ENCODE peak calls at places on chromosomes 5 and 9, in six cellular contexts. I is breast epithelium, J is mucosa of descending colon, N is uterus, Y is heart right ventricle, S is adrenal gland. B is an unnamed sample. For H3K4me1 and H3K36me3, the result is how much of the 10 kb centered on the place peaks cover.

GRCh38 chr9:103816146-103816545 is 278.0 kb upstream of the SMC2 start:
- DNase-seq in Y (no peak), N (no peak), J (no peak), I (no peak), S (no peak), B (no peak)

GRCh38 chr5:88873447-88873846 is 9.5 kb downstream of the MEF2C start:
- DNase-seq in I (no peak), J (no peak), N (no peak), Y (no peak), S (no peak), B (no peak)

GRCh38 chr5:392431-392988 is 50.5 kb upstream of the EXOC3 start:
- DNase-seq in S (no peak), Y (no peak), N (no peak), J (peak), I (peak), B (no peak)

GRCh38 chr5:142014911-142015584 is 2.2 kb upstream of the GNPDA1 start:
- DNase-seq in I (no peak), S (peak), N (no peak), Y (peak), J (no peak), B (no peak)

GRCh38 chr9:133914483-133915342 is 77.4 kb downstream of the VAV2 start:
- DNase-seq in S (no peak), J (no peak), Y (peak), I (no peak), N (no peak), B (no peak)

GRCh38 chr5:149358294-149358651 is 427 bp downstream of the PCYOX1L start:
- DNase-seq in N (peak), S (peak), Y (peak), J (peak), I (no peak), B (peak)

GRCh38 chr9:84137968-84138367 is 157.4 kb downstream of the RMI1 start:
- DNase-seq in S (no peak), Y (no peak), I (no peak), N (no peak), J (no peak), B (no peak)

GRCh38 chr9:136145580-136145979 is 26.9 kb upstream of the TMEM250 start:
- DNase-seq in S (no peak), I (no peak), N (no peak), Y (no peak), J (peak), B (no peak)

GRCh38 chr9:114240647-114241558 is 82.0 kb upstream of the ORM1 start:
- DNase-seq in N (no peak), S (no peak), Y (no peak), J (no peak), I (no peak), B (no peak)

GRCh38 chr5:44085083-44085482 is 304.1 kb downstream of the FGF10 start:
- DNase-seq in N (no peak), S (no peak), I (no peak), J (no peak), Y (no peak), B (no peak)

GRCh38 chr9:14197459-14197858 is 116.5 kb downstream of the NFIB start:
- DNase-seq in J (no peak), S (no peak), I (no peak), Y (no peak), N (no peak), B (no peak)

GRCh38 chr5:98902733-98903132 is 26.1 kb downstream of the CHD1 start:
- DNase-seq in N (no peak), J (no peak), I (no peak), S (no peak), Y (no peak), B (no peak)

GRCh38 chr9:18605763-18606162 is 131.8 kb downstream of the ADAMTSL1 start:
- DNase-seq in J (no peak), Y (peak), S (peak), N (peak), I (no peak), B (peak)

GRCh38 chr9:31355159-31355882 is 1029.1 kb upstream of the ACO1 start:
- DNase-seq in I (no peak), N (no peak), S (no peak), J (no peak), Y (no peak), B (no peak)

GRCh38 chr9:121350993-121351561 is 19.0 kb downstream of the STOM start:
- DNase-seq in I (peak), Y (peak), S (peak), J (no peak), N (peak), B (peak)

GRCh38 chr5:6736106-6736505 is 22.9 kb downstream of the TENT4A start:
- DNase-seq in J (no peak), S (no peak), I (no peak), N (no peak), Y (no peak), B (no peak)

GRCh38 chr9:132042324-132042723 is 37.3 kb downstream of the MED27 start:
- DNase-seq in I (no peak), N (no peak), Y (no peak), S (peak), J (no peak), B (no peak)

GRCh38 chr9:118929317-118929716 is 439.9 kb downstream of the BRINP1 start:
- DNase-seq in N (no peak), J (no peak), Y (no peak), I (no peak), S (no peak), B (no peak)

GRCh38 chr9:88270398-88270797 is 117.8 kb upstream of the SPIN1 start:
- DNase-seq in N (no peak), I (no peak), S (no peak), Y (no peak), J (no peak), B (no peak)

GRCh38 chr5:60510049-60510448 is 189.9 kb downstream of the DEPDC1B start:
- DNase-seq in Y (no peak), N (no peak), I (no peak), J (no peak), S (no peak), B (no peak)

GRCh38 chr9:89078860-89079259 is 87.6 kb downstream of the S1PR3 start:
- DNase-seq in S (peak), N (no peak), I (no peak), J (no peak), Y (no peak), B (no peak)

GRCh38 chr9:136984464-136985026 is 1.8 kb downstream of the LCNL1 start:
- DNase-seq in S (no peak), I (no peak), J (no peak), N (no peak), Y (no peak), B (no peak)

GRCh38 chr5:157855404-157855994 is 3.4 kb downstream of the CLINT1 start:
- DNase-seq in Y (peak), N (peak), I (no peak), J (no peak), S (peak), B (peak)

GRCh38 chr5:120405291-120405864 is 58.7 kb upstream of the PRR16 start:
- DNase-seq in I (no peak), J (no peak), S (no peak), N (no peak), Y (no peak), B (no peak)

GRCh38 chr9:1443450-1443849 is 393.3 kb downstream of the DMRT2 start:
- DNase-seq in Y (no peak), S (no peak), N (no peak), I (no peak), J (no peak), B (no peak)

GRCh38 chr5:114360816-114361723 is 800 bp upstream of the KCNN2 start:
- DNase-seq in Y (peak), N (peak), I (no peak), S (peak), J (peak), B (peak)

DNA sequence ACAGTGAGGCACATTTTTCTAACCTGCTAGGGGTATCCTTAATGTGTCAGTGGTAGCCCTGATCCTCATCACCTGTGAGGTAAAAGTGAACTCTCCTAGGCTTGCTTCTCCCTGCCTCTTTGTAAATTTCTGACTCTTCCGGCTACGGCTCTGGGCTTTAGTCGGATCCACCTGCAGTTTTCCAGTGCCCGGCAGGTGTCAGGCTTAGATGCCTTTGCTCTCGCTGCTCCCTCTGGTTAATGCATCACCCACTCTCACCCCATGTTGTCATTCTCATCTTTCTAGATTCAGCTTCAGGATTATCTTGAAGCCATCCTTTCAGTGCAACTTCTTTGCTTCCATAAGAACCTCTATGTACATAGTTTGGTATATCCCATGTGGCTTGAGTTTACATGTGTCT is 3.6 kb downstream of the CEP78 start:
- DNase-seq in S (no peak), I (no peak), Y (no peak), J (no peak), N (no peak), B (no peak)
- H3K4me1 ChIP-seq in S (under half), I (under half), Y (under half), J (under half), N (under half), B (under half)

DNA sequence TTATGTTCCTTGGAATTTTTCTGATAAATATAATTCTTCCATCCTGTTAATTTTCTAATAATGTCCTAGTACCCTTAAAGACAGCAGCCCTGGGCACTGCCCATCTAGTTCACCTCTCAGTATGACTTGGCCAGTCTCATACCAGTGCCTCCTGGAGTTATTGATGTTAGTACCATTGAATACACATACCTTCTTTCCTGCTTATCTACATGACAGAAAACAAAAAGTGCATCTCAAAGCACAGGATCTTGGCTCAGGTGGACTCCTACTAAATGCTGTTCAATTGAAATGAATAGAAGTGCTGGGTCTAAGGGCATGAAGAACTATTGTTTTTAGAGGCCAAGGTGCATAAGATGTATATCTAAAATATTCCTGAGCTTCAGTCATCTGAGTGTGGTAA is 669.7 kb downstream of the NR2F1-AS1 start:
- DNase-seq in I (no peak), Y (no peak), N (no peak), S (no peak), J (no peak), B (no peak)
- H3K36me3 ChIP-seq in I (under half), Y (under half), N (under half), S (under half), J (under half), B (under half)

DNA sequence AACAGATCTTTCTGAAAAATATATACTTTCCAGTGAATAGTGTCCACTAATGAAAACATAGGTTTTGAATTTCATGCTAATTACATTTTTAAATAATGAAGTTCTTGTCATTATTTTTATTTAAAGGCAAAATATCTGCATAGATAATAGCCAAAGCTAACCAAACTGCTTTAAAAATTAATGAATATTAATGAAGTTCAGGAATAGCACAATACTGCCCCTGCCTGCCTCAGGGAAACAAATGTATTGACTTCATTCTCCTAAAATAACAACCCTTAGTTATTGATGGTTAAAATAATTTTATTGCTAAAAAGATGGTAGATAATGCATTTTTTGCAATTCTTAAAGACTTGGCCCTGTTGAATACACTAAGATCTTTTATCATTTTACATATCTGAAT is 103.6 kb upstream of the SSBP2 start:
- DNase-seq in N (no peak), J (no peak), Y (no peak), I (no peak), S (no peak), B (no peak)
- TF ChIP-seq CTCF in N (peak), J (no peak), Y (no peak), I (no peak), S (no peak), B (peak)

GRCh38 chr5:179336126-179336870 is 9.0 kb downstream of the ADAMTS2 start:
- DNase-seq in S (no peak), Y (no peak), J (no peak), I (no peak), N (no peak), B (no peak)
- H3K4me1 ChIP-seq in S (under half), Y (under half), J (under half), I (under half), N (under half), B (under half)

GRCh38 chr5:14308384-14309154 is 165.4 kb downstream of the TRIO start:
- DNase-seq in J (no peak), N (no peak), S (no peak), Y (no peak), I (no peak), B (no peak)
- H3K36me3 ChIP-seq in J (under half), N (under half), S (under half), Y (half or more), I (under half), B (half or more)

GRCh38 chr5:173333900-173334685 is 5.9 kb upstream of the STC2 start:
- DNase-seq in J (no peak), Y (no peak), I (no peak), N (no peak), S (no peak), B (no peak)

GRCh38 chr5:173338380-173339015 is 10.3 kb upstream of the STC2 start:
- DNase-seq in J (no peak), N (no peak), I (no peak), Y (no peak), S (no peak), B (no peak)

GRCh38 chr5:173331287-173331686 is 3.1 kb upstream of the STC2 start:
- DNase-seq in S (no peak), Y (no peak), N (no peak), I (no peak), J (no peak), B (no peak)

GRCh38 chr5:173331956-173332479 is 3.8 kb upstream of the STC2 start:
- DNase-seq in S (peak), J (peak), I (peak), N (peak), Y (peak), B (peak)

DNA sequence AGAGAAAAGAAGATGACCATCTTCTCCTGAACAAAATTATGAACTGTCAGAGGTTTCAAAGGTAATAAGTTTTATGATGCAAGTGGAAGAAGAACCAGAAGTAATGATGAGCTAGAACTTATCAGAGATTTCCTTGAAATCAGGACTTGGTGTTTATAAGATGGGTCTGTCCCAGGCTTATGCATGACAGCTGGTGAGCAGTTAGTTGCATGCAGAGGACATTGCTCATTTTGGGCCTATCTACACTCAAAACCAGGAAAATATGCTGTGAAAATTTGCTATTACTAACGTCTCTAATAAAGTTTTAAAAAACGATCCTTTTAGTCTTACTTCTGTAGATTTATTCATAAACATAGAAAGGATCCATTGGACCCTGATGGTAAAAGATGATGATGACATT is 6.6 kb upstream of the STC2 start:
- DNase-seq in I (no peak), S (no peak), N (no peak), Y (no peak), J (no peak), B (no peak)
- TF ChIP-seq CTCF in I (no peak), S (no peak), N (no peak), Y (no peak), J (no peak), B (no peak)

GRCh38 chr9:34653610-34654072 is 1.7 kb downstream of the IL11RA start:
- DNase-seq in J (no peak), N (peak), Y (no peak), S (no peak), I (no peak), B (no peak)
- H3K4me1 ChIP-seq in J (under half), N (under half), Y (half or more), S (under half), I (under half), B (half or more)

GRCh38 chr5:134001938-134002731 is 2.6 kb downstream of the VDAC1 start:
- DNase-seq in I (no peak), N (no peak), Y (no peak), J (no peak), S (no peak), B (no peak)

GRCh38 chr5:133998807-133999206 is 6.0 kb downstream of the VDAC1 start:
- DNase-seq in S (no peak), I (no peak), N (no peak), Y (no peak), J (no peak), B (no peak)

GRCh38 chr5:134003064-134003956 is 1.5 kb downstream of the VDAC1 start:
- DNase-seq in Y (no peak), I (no peak), S (no peak), J (no peak), N (no peak), B (no peak)

GRCh38 chr5:134000696-134001453 is 3.9 kb downstream of the VDAC1 start:
- DNase-seq in S (no peak), J (no peak), Y (no peak), N (no peak), I (no peak), B (no peak)

GRCh38 chr5:134000116-134000515 is 4.7 kb downstream of the VDAC1 start:
- DNase-seq in I (no peak), J (no peak), N (no peak), S (no peak), Y (no peak), B (peak)
- H3K36me3 ChIP-seq in I (under half), J (under half), N (under half), S (under half), Y (under half), B (under half)

DNA sequence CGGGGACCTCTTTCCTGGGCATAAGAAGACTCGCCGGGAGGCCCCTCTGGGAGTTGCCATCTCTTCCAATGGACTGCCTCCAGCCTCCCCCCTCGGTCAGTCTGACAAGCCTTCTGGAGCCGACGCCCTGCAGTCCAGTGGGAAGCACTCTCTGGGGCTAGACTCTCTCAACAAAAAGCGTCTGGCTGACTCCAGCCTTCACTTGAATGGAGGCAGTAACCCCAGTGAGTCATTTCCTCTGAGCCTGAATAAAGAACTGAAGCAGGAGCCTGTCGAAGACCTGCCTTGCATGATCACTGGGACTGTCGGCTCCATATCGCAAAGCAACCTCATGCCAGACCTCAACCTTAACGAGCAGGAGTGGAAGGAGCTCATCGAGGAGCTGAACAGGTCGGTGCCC is 28.4 kb upstream of the LTC4S start:
- DNase-seq in J (no peak), N (no peak), S (peak), I (no peak), Y (peak), B (peak)
- TF ChIP-seq CTCF in J (no peak), N (no peak), S (no peak), I (no peak), Y (no peak), B (no peak)

B was measured in left ventricle myocardium inferior.